ENCODE peak calls at places on chromosome 14, in ten cellular contexts. One of them, this sample, is unnamed.

GRCh38 chr14:68935761-68936209 is 43.3 kb downstream of the ACTN1 start:
- DNase-seq in ovary: no peak
- DNase-seq in endothelial cell of umbilical vein: peak
- DNase-seq in lower leg skin: no peak
- DNase-seq in body of pancreas: peak
- DNase-seq in uterus: peak
- DNase-seq in testis: peak
- DNase-seq in A549: no peak
- DNase-seq in HCT116: no peak
- DNase-seq in K562: peak
- DNase-seq in this sample: no peak

GRCh38 chr14:67221248-67221981 is 19.8 kb upstream of the PALS1 start:
- DNase-seq in ovary: no peak
- DNase-seq in endothelial cell of umbilical vein: no peak
- DNase-seq in lower leg skin: no peak
- DNase-seq in body of pancreas: no peak
- DNase-seq in uterus: no peak
- DNase-seq in testis: no peak
- DNase-seq in A549: no peak
- DNase-seq in HCT116: peak
- DNase-seq in K562: no peak
- DNase-seq in this sample: peak

GRCh38 chr14:101054671-101055070 is 151.1 kb upstream of the RTL1 start:
- DNase-seq in ovary: no peak
- DNase-seq in endothelial cell of umbilical vein: no peak
- DNase-seq in lower leg skin: no peak
- DNase-seq in body of pancreas: no peak
- DNase-seq in uterus: no peak
- DNase-seq in testis: no peak
- DNase-seq in A549: no peak
- DNase-seq in HCT116: no peak
- DNase-seq in K562: no peak
- DNase-seq in this sample: no peak

GRCh38 chr14:69241577-69241976 is 18.4 kb upstream of the GALNT16 start:
- DNase-seq in ovary: no peak
- DNase-seq in endothelial cell of umbilical vein: no peak
- DNase-seq in lower leg skin: no peak
- DNase-seq in body of pancreas: no peak
- DNase-seq in uterus: no peak
- DNase-seq in testis: no peak
- DNase-seq in A549: no peak
- DNase-seq in HCT116: no peak
- DNase-seq in K562: no peak
- DNase-seq in this sample: no peak

GRCh38 chr14:95291859-95292542 is 27.7 kb downstream of the CLMN start:
- DNase-seq in ovary: no peak
- DNase-seq in endothelial cell of umbilical vein: peak
- DNase-seq in lower leg skin: peak
- DNase-seq in body of pancreas: peak
- DNase-seq in uterus: peak
- DNase-seq in testis: peak
- DNase-seq in A549: no peak
- DNase-seq in HCT116: peak
- DNase-seq in K562: peak
- DNase-seq in this sample: no peak

GRCh38 chr14:46108228-46108627 is 543.4 kb downstream of the RPL10L start:
- DNase-seq in ovary: no peak
- DNase-seq in endothelial cell of umbilical vein: no peak
- DNase-seq in lower leg skin: no peak
- DNase-seq in body of pancreas: no peak
- DNase-seq in uterus: no peak
- DNase-seq in testis: no peak
- DNase-seq in A549: no peak
- DNase-seq in HCT116: no peak
- DNase-seq in K562: no peak
- DNase-seq in this sample: no peak

GRCh38 chr14:106848330-106849121 is 1322.1 kb downstream of the TMEM121 start:
- DNase-seq in ovary: peak
- DNase-seq in endothelial cell of umbilical vein: no peak
- DNase-seq in lower leg skin: no peak
- DNase-seq in body of pancreas: peak
- DNase-seq in uterus: peak
- DNase-seq in testis: no peak
- DNase-seq in A549: no peak
- DNase-seq in HCT116: no peak
- DNase-seq in K562: no peak
- DNase-seq in this sample: no peak

GRCh38 chr14:36256131-36256801 is 64.2 kb downstream of the MBIP start:
- DNase-seq in ovary: no peak
- DNase-seq in endothelial cell of umbilical vein: no peak
- DNase-seq in lower leg skin: no peak
- DNase-seq in body of pancreas: peak
- DNase-seq in uterus: no peak
- DNase-seq in testis: no peak
- DNase-seq in A549: no peak
- DNase-seq in HCT116: no peak
- DNase-seq in K562: no peak
- DNase-seq in this sample: no peak

GRCh38 chr14:20683125-20683895 is 1.1 kb upstream of the RNASE4 start:
- DNase-seq in ovary: peak
- DNase-seq in endothelial cell of umbilical vein: peak
- DNase-seq in lower leg skin: peak
- DNase-seq in body of pancreas: peak
- DNase-seq in uterus: peak
- DNase-seq in testis: peak
- DNase-seq in A549: peak
- DNase-seq in HCT116: peak
- DNase-seq in K562: peak
- DNase-seq in this sample: no peak

GRCh38 chr14:20682127-20682434 is 2.3 kb upstream of the RNASE4 start:
- DNase-seq in ovary: no peak
- DNase-seq in endothelial cell of umbilical vein: no peak
- DNase-seq in lower leg skin: no peak
- DNase-seq in body of pancreas: no peak
- DNase-seq in uterus: no peak
- DNase-seq in testis: no peak
- DNase-seq in A549: no peak
- DNase-seq in HCT116: no peak
- DNase-seq in K562: no peak
- DNase-seq in this sample: no peak

GRCh38 chr14:20682435-20683124 is 1.8 kb upstream of the RNASE4 start:
- DNase-seq in ovary: peak
- DNase-seq in endothelial cell of umbilical vein: peak
- DNase-seq in lower leg skin: peak
- DNase-seq in body of pancreas: peak
- DNase-seq in uterus: peak
- DNase-seq in testis: peak
- DNase-seq in A549: peak
- DNase-seq in HCT116: peak
- DNase-seq in K562: peak
- DNase-seq in this sample: no peak

GRCh38 chr14:20684662-20685456 is 499 bp downstream of the RNASE4 start:
- DNase-seq in ovary: peak
- DNase-seq in endothelial cell of umbilical vein: no peak
- DNase-seq in lower leg skin: peak
- DNase-seq in body of pancreas: peak
- DNase-seq in uterus: peak
- DNase-seq in testis: peak
- DNase-seq in A549: peak
- DNase-seq in HCT116: peak
- DNase-seq in K562: no peak
- DNase-seq in this sample: no peak

DNA sequence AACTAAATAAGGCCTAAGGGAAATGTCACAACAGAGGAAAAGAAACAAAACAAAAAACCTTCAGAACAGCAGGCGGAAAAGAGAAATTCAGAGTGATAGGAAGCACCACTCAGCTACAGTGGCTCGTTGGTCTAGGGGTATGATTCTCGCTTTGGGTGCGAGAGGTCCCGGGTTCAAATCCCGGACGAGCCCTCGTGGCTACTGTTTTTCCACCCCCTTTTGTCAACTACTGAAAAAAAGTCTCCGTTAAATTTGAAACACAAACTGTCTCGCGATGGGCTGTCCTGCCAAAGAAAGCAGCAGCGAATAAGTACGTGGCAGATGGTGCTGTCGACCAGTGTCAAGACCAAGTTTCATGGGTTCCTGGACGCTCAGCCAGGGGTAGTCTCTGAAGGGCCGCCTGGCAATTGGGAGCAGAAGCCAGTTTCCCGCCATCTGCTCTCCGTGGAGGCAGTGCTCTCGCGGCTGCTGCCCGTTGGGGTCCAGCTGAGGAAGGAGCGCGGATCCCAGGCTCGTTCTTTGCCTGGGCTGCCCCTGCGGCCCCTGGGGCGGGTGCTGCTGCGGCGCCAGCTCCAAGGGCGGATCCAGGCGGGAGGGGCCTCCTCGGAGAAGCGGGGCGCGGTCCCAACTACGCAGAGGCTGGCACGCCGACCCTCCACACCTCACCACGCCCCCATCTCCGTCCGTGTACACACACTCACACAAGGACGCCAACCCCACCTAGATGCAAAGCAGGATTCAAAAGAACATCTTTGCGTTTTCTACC is at the start of gene RNASE4:
- DNase-seq in ovary: peak
- DNase-seq in endothelial cell of umbilical vein: peak
- DNase-seq in lower leg skin: peak
- DNase-seq in body of pancreas: peak
- DNase-seq in uterus: peak
- DNase-seq in testis: peak
- DNase-seq in A549: peak
- DNase-seq in HCT116: peak
- DNase-seq in K562: peak
- DNase-seq in this sample: no peak
- TF ChIP-seq POLR2A in ovary: peak
- TF ChIP-seq POLR2A in endothelial cell of umbilical vein: peak
- TF ChIP-seq POLR2A in lower leg skin: peak
- TF ChIP-seq POLR2A in body of pancreas: peak
- TF ChIP-seq POLR2A in uterus: peak
- TF ChIP-seq POLR2A in testis: no peak
- TF ChIP-seq POLR2A in A549: peak
- TF ChIP-seq POLR2A in HCT116: peak
- TF ChIP-seq POLR2A in K562: no peak
- TF ChIP-seq POLR2A in this sample: peak

GRCh38 chr14:59450716-59451115 is 14.5 kb downstream of the GPR135 start:
- DNase-seq in ovary: no peak
- DNase-seq in endothelial cell of umbilical vein: no peak
- DNase-seq in lower leg skin: no peak
- DNase-seq in body of pancreas: no peak
- DNase-seq in uterus: no peak
- DNase-seq in testis: no peak
- DNase-seq in A549: no peak
- DNase-seq in HCT116: no peak
- DNase-seq in K562: no peak
- DNase-seq in this sample: no peak

GRCh38 chr14:59455411-59455810 is 9.8 kb downstream of the GPR135 start:
- DNase-seq in ovary: no peak
- DNase-seq in endothelial cell of umbilical vein: no peak
- DNase-seq in lower leg skin: no peak
- DNase-seq in body of pancreas: no peak
- DNase-seq in uterus: no peak
- DNase-seq in testis: no peak
- DNase-seq in A549: no peak
- DNase-seq in HCT116: no peak
- DNase-seq in K562: no peak
- DNase-seq in this sample: no peak

GRCh38 chr14:59451849-59452248 is 13.3 kb downstream of the GPR135 start:
- DNase-seq in ovary: no peak
- DNase-seq in endothelial cell of umbilical vein: no peak
- DNase-seq in lower leg skin: no peak
- DNase-seq in body of pancreas: no peak
- DNase-seq in uterus: no peak
- DNase-seq in testis: no peak
- DNase-seq in A549: no peak
- DNase-seq in HCT116: no peak
- DNase-seq in K562: no peak
- DNase-seq in this sample: no peak

GRCh38 chr14:59454131-59454530 is 11.0 kb downstream of the GPR135 start:
- DNase-seq in ovary: no peak
- DNase-seq in endothelial cell of umbilical vein: peak
- DNase-seq in lower leg skin: no peak
- DNase-seq in body of pancreas: peak
- DNase-seq in uterus: no peak
- DNase-seq in testis: no peak
- DNase-seq in A549: no peak
- DNase-seq in HCT116: no peak
- DNase-seq in K562: no peak
- DNase-seq in this sample: peak
- TF ChIP-seq POLR2A in ovary: no peak
- TF ChIP-seq POLR2A in endothelial cell of umbilical vein: no peak
- TF ChIP-seq POLR2A in lower leg skin: no peak
- TF ChIP-seq POLR2A in body of pancreas: no peak
- TF ChIP-seq POLR2A in uterus: no peak
- TF ChIP-seq POLR2A in testis: no peak
- TF ChIP-seq POLR2A in A549: no peak
- TF ChIP-seq POLR2A in HCT116: no peak
- TF ChIP-seq POLR2A in K562: no peak
- TF ChIP-seq POLR2A in this sample: no peak

GRCh38 chr14:24093901-24094838 is at the start of gene PCK2:
- DNase-seq in ovary: peak
- DNase-seq in endothelial cell of umbilical vein: peak
- DNase-seq in lower leg skin: peak
- DNase-seq in body of pancreas: peak
- DNase-seq in uterus: peak
- DNase-seq in testis: peak
- DNase-seq in A549: peak
- DNase-seq in HCT116: peak
- DNase-seq in K562: peak
- DNase-seq in this sample: peak
- TF ChIP-seq POLR2A in ovary: peak
- TF ChIP-seq POLR2A in endothelial cell of umbilical vein: peak
- TF ChIP-seq POLR2A in lower leg skin: no peak
- TF ChIP-seq POLR2A in body of pancreas: peak
- TF ChIP-seq POLR2A in uterus: peak
- TF ChIP-seq POLR2A in testis: no peak
- TF ChIP-seq POLR2A in A549: peak
- TF ChIP-seq POLR2A in HCT116: peak
- TF ChIP-seq POLR2A in K562: peak
- TF ChIP-seq POLR2A in this sample: peak

GRCh38 chr14:55804198-55804553 is 224.2 kb downstream of the KTN1 start:
- DNase-seq in ovary: no peak
- DNase-seq in endothelial cell of umbilical vein: no peak
- DNase-seq in lower leg skin: no peak
- DNase-seq in body of pancreas: no peak
- DNase-seq in uterus: no peak
- DNase-seq in testis: no peak
- DNase-seq in A549: no peak
- DNase-seq in HCT116: no peak
- DNase-seq in K562: no peak
- DNase-seq in this sample: no peak

GRCh38 chr14:55807992-55808391 is 228.0 kb downstream of the KTN1 start:
- DNase-seq in ovary: no peak
- DNase-seq in endothelial cell of umbilical vein: no peak
- DNase-seq in lower leg skin: no peak
- DNase-seq in body of pancreas: no peak
- DNase-seq in uterus: no peak
- DNase-seq in testis: no peak
- DNase-seq in A549: no peak
- DNase-seq in HCT116: no peak
- DNase-seq in K562: no peak
- DNase-seq in this sample: no peak

GRCh38 chr14:55805250-55805649 is 225.2 kb downstream of the KTN1 start:
- DNase-seq in ovary: no peak
- DNase-seq in endothelial cell of umbilical vein: no peak
- DNase-seq in lower leg skin: no peak
- DNase-seq in body of pancreas: no peak
- DNase-seq in uterus: no peak
- DNase-seq in testis: peak
- DNase-seq in A549: no peak
- DNase-seq in HCT116: no peak
- DNase-seq in K562: no peak
- DNase-seq in this sample: no peak

GRCh38 chr14:55807536-55807935 is 227.5 kb downstream of the KTN1 start:
- DNase-seq in ovary: no peak
- DNase-seq in endothelial cell of umbilical vein: no peak
- DNase-seq in lower leg skin: no peak
- DNase-seq in body of pancreas: no peak
- DNase-seq in uterus: no peak
- DNase-seq in testis: peak
- DNase-seq in A549: no peak
- DNase-seq in HCT116: no peak
- DNase-seq in K562: no peak
- DNase-seq in this sample: no peak

DNA sequence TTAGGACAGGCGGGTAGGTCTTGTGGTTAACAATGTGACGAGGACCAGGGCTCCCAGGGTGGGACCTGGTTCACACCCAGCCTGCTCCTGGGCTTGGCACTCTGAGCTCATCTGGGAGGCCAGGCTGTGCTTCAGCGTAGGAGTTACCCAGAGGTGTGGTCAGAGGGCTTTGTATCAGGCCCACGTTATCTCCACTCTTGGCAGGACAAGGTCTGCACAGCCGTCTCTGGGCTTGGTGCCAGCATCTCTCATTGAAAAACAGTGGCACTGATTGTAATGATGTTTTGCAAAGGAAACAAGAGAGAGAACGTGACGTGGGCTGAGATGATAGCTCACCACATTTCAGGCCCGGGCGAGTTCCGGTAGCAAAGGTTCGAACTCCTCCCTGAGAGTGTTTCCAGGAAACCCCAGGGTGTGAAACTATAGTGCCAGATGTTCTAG is 227.1 kb downstream of the KTN1 start:
- DNase-seq in ovary: peak
- DNase-seq in endothelial cell of umbilical vein: peak
- DNase-seq in lower leg skin: peak
- DNase-seq in body of pancreas: peak
- DNase-seq in uterus: peak
- DNase-seq in testis: peak
- DNase-seq in A549: no peak
- DNase-seq in HCT116: peak
- DNase-seq in K562: peak
- DNase-seq in this sample: no peak
- TF ChIP-seq POLR2A in ovary: no peak
- TF ChIP-seq POLR2A in endothelial cell of umbilical vein: no peak
- TF ChIP-seq POLR2A in lower leg skin: no peak
- TF ChIP-seq POLR2A in body of pancreas: peak
- TF ChIP-seq POLR2A in uterus: no peak
- TF ChIP-seq POLR2A in testis: no peak
- TF ChIP-seq POLR2A in A549: no peak
- TF ChIP-seq POLR2A in HCT116: no peak
- TF ChIP-seq POLR2A in K562: no peak
- TF ChIP-seq POLR2A in this sample: no peak